ENCODE peak calls at places on chromosomes 6 and 20, in eight cellular contexts. L is H1, I is A549, D is neural progenitor cell, S is mammary epithelial cell, H is GM20000, Y is fibroblast of the aortic adventitia, Q is SW480. B is an unnamed sample.
A peak's percentile ranks its signal among the peaks of the same experiment; 100 is the strongest.

GRCh38 chr6:37807656-37808055 is 11.9 kb upstream of the ZFAND3 start:
- DNase-seq in L (no peak), I (no peak), D (no peak), S (peak; percentile 21), H (no peak), Y (no peak), Q (no peak), B (peak; percentile 67)

GRCh38 chr20:59820204-59821041 is 113.0 kb downstream of the SYCP2 start:
- DNase-seq in L (no peak), I (no peak), D (no peak), S (peak; percentile 66), H (no peak), Y (no peak), Q (peak; percentile 30), B (no peak)

GRCh38 chr20:19903168-19903676 is 113.9 kb upstream of the NAA20 start:
- DNase-seq in L (no peak), I (peak; percentile 52), D (no peak), S (no peak), H (peak; percentile 73), Y (no peak), Q (peak; percentile 67), B (no peak)

GRCh38 chr6:128641701-128642100 is 121.3 kb upstream of the PTPRK start:
- DNase-seq in L (no peak), I (no peak), D (no peak), S (no peak), H (no peak), Y (peak; percentile 75), Q (no peak), B (no peak)

GRCh38 chr6:154460306-154461071 is 50.0 kb downstream of the CNKSR3 start:
- DNase-seq in L (no peak), I (no peak), D (no peak), S (peak; percentile 52), H (no peak), Y (peak; percentile 59), Q (no peak), B (no peak)

GRCh38 chr6:134081506-134081905 is 29.1 kb upstream of the SLC2A12 start:
- DNase-seq in L (no peak), I (no peak), D (no peak), S (no peak), H (no peak), Y (no peak), Q (no peak), B (no peak)

GRCh38 chr6:107809966-107810365 is 14.1 kb downstream of the SCML4 start:
- DNase-seq in L (no peak), I (no peak), D (no peak), S (no peak), H (no peak), Y (no peak), Q (no peak), B (no peak)

GRCh38 chr6:169776379-169776778 is 25.0 kb downstream of the ERMARD start:
- DNase-seq in L (no peak), I (no peak), D (no peak), S (no peak), H (no peak), Y (no peak), Q (no peak), B (no peak)

GRCh38 chr6:140366991-140367390 is 992.5 kb upstream of the CITED2 start:
- DNase-seq in L (no peak), I (no peak), D (no peak), S (peak; percentile 91), H (no peak), Y (peak; percentile 54), Q (no peak), B (no peak)

GRCh38 chr20:50085481-50086365 is 27.2 kb downstream of the UBE2V1 start:
- DNase-seq in L (no peak), I (peak; percentile 70), D (peak; percentile 85), S (peak; percentile 42), H (peak; percentile 68), Y (peak; percentile 74), Q (peak; percentile 81), B (no peak)

GRCh38 chr20:2285193-2285592 is 10.6 kb upstream of the TGM3 start:
- DNase-seq in L (no peak), I (no peak), D (no peak), S (no peak), H (no peak), Y (no peak), Q (no peak), B (no peak)

GRCh38 chr20:45157977-45158376 is 16.7 kb upstream of the PI3 start:
- DNase-seq in L (no peak), I (peak; percentile 16), D (no peak), S (peak; percentile 92), H (no peak), Y (peak; percentile 88), Q (peak; percentile 33), B (no peak)

GRCh38 chr20:2729251-2729713 is 36.7 kb downstream of the EBF4 start:
- DNase-seq in L (no peak), I (no peak), D (no peak), S (no peak), H (peak; percentile 44), Y (peak; percentile 6), Q (no peak), B (no peak)

GRCh38 chr20:36802326-36803223 is 29.0 kb upstream of the DSN1 start:
- DNase-seq in L (no peak), I (peak; percentile 38), D (no peak), S (peak; percentile 13), H (no peak), Y (peak; percentile 66), Q (peak; percentile 18), B (no peak)

GRCh38 chr6:170205534-170206316 is 85.2 kb downstream of the DLL1 start:
- DNase-seq in L (no peak), I (no peak), D (no peak), S (no peak), H (no peak), Y (no peak), Q (no peak), B (no peak)

GRCh38 chr20:24991897-24992419 is 593 bp downstream of the APMAP start:
- DNase-seq in L (no peak), I (no peak), D (peak; percentile 53), S (no peak), H (no peak), Y (peak; percentile 14), Q (peak; percentile 49), B (peak; percentile 32)

GRCh38 chr20:31569163-31570020 is 35.7 kb upstream of the ID1 start:
- DNase-seq in L (peak; percentile 93), I (peak; percentile 64), D (peak; percentile 65), S (peak; percentile 33), H (peak; percentile 68), Y (peak; percentile 57), Q (peak; percentile 69), B (peak; percentile 61)

GRCh38 chr6:160348209-160348551 is at the start of gene SLC22A3:
- DNase-seq in L (peak; percentile 74), I (peak; percentile 42), D (peak; percentile 69), S (no peak), H (no peak), Y (no peak), Q (peak; percentile 5), B (peak; percentile 68)

GRCh38 chr20:32479697-32480140 is 105.4 kb downstream of the NOL4L start:
- DNase-seq in L (no peak), I (no peak), D (no peak), S (no peak), H (no peak), Y (no peak), Q (no peak), B (peak; percentile 2)

GRCh38 chr6:135118142-135118730 is 62.9 kb upstream of the MYB start:
- DNase-seq in L (no peak), I (no peak), D (no peak), S (no peak), H (no peak), Y (no peak), Q (no peak), B (no peak)

GRCh38 chr20:23435675-23436539 is 3.6 kb upstream of the CSTL1 start:
- DNase-seq in L (no peak), I (no peak), D (no peak), S (no peak), H (no peak), Y (no peak), Q (no peak), B (no peak)

B was measured in psoas muscle.